ENCODE peak calls at places on chromosome 2, in four cellular contexts. R, Y, M and U are unnamed samples.

GRCh38 chr2:187586091-187586632 is 31.9 kb upstream of the TFPI start:
- DNase-seq in R (no peak), Y (peak), M (no peak), U (no peak)

GRCh38 chr2:70965506-70965905 is 12.9 kb upstream of the ANKRD53 start:
- DNase-seq in R (no peak), Y (no peak), M (no peak), U (no peak)

GRCh38 chr2:19187323-19188020 is 171.0 kb downstream of the OSR1 start:
- DNase-seq in R (no peak), Y (peak), M (no peak), U (peak)

GRCh38 chr2:68714866-68715265 is 19.7 kb upstream of the ARHGAP25 start:
- DNase-seq in R (peak), Y (no peak), M (peak), U (no peak)

GRCh38 chr2:119846021-119846420 is 86.3 kb downstream of the PTPN4 start:
- DNase-seq in R (no peak), Y (no peak), M (no peak), U (no peak)

GRCh38 chr2:164992818-164993217 is 37.5 kb upstream of the SLC38A11 start:
- DNase-seq in R (peak), Y (no peak), M (no peak), U (peak)

GRCh38 chr2:240603846-240604245 is 17.3 kb downstream of the CAPN10 start:
- DNase-seq in R (no peak), Y (no peak), M (peak), U (no peak)

GRCh38 chr2:30935795-30936194 is 128.5 kb upstream of the CAPN13 start:
- DNase-seq in R (no peak), Y (no peak), M (no peak), U (no peak)

GRCh38 chr2:75403991-75404428 is 156.7 kb downstream of the EVA1A start:
- DNase-seq in R (no peak), Y (peak), M (no peak), U (peak)